ENCODE peak calls at places on chromosomes 11 and 22, in ten cellular contexts. R is RCC 7860; Q is SW480; W is stimulated activated CD8-positive, alpha-beta memory T cell treated with anti-CD3 and anti-CD28 coated beads, Interleukin-7, amount 100 ng/mL, for 1 hour; K is NCI-H2227 treated with DMSO at 0.1 percent for 48 hours; V is fibroblast of mammary gland; L is neural crest cell; X is MCF 10A; A is T-cell; N is transverse colon. M is an unnamed sample.

GRCh38 chr11:3920148-3920852 is 64.8 kb downstream of the STIM1 start:
- DNase-seq in R (peak), Q (peak), W (peak), K (peak), V (peak), L (no peak), X (peak), A (peak), N (peak), M (peak)

GRCh38 chr22:46149493-46149997 is 781 bp upstream of the PPARA start:
- DNase-seq in R (no peak), Q (peak), W (no peak), K (no peak), V (no peak), L (no peak), X (no peak), A (peak), N (peak), M (peak)

GRCh38 chr11:64406221-64406946 is 47.4 kb downstream of the RPS6KA4 start:
- DNase-seq in R (no peak), Q (no peak), W (no peak), K (no peak), V (no peak), L (peak), X (no peak), A (no peak), N (no peak), M (no peak)

GRCh38 chr11:100637706-100638105 is 49.4 kb upstream of the ARHGAP42 start:
- DNase-seq in R (no peak), Q (no peak), W (no peak), K (no peak), V (no peak), L (no peak), X (no peak), A (no peak), N (no peak), M (no peak)

GRCh38 chr22:27796829-27797792 is 4.4 kb downstream of the MN1 start:
- DNase-seq in R (no peak), Q (no peak), W (no peak), K (no peak), V (no peak), L (peak), X (no peak), A (no peak), N (no peak), M (no peak)

GRCh38 chr11:130796828-130797227 is 119.5 kb downstream of the SNX19 start:
- DNase-seq in R (no peak), Q (no peak), W (no peak), K (no peak), V (no peak), L (no peak), X (no peak), A (no peak), N (no peak), M (no peak)

GRCh38 chr22:27961680-27962079 is 42.6 kb upstream of the PITPNB start:
- DNase-seq in R (no peak), Q (no peak), W (no peak), K (no peak), V (no peak), L (no peak), X (no peak), A (no peak), N (no peak), M (no peak)

GRCh38 chr11:111676878-111677585 is 74.8 kb downstream of the SIK2 start:
- DNase-seq in R (peak), Q (peak), W (no peak), K (no peak), V (peak), L (no peak), X (peak), A (no peak), N (no peak), M (no peak)

GRCh38 chr11:112718483-112718882 is 242.7 kb upstream of the NCAM1 start:
- DNase-seq in R (no peak), Q (no peak), W (no peak), K (no peak), V (no peak), L (no peak), X (no peak), A (no peak), N (no peak), M (no peak)

GRCh38 chr11:6531267-6531752 is 34.2 kb downstream of the DNHD1 start:
- DNase-seq in R (peak), Q (peak), W (no peak), K (peak), V (peak), L (peak), X (peak), A (no peak), N (no peak), M (peak)

GRCh38 chr11:73182824-73183321 is 35.2 kb upstream of the P2RY2 start:
- DNase-seq in R (no peak), Q (no peak), W (no peak), K (no peak), V (no peak), L (no peak), X (no peak), A (no peak), N (peak), M (no peak)

GRCh38 chr11:19110290-19110689 is 6.7 kb upstream of the ZDHHC13 start:
- DNase-seq in R (no peak), Q (no peak), W (no peak), K (peak), V (no peak), L (no peak), X (no peak), A (no peak), N (no peak), M (no peak)

GRCh38 chr22:32802291-32802826 is 854 bp downstream of the TIMP3 start:
- DNase-seq in R (no peak), Q (no peak), W (no peak), K (no peak), V (peak), L (no peak), X (no peak), A (no peak), N (no peak), M (no peak)

GRCh38 chr11:131536159-131536558 is 165.7 kb downstream of the NTM start:
- DNase-seq in R (no peak), Q (no peak), W (no peak), K (no peak), V (no peak), L (no peak), X (no peak), A (no peak), N (no peak), M (no peak)

GRCh38 chr11:9594267-9595046 is 21.0 kb downstream of the WEE1 start:
- DNase-seq in R (no peak), Q (no peak), W (no peak), K (no peak), V (no peak), L (no peak), X (no peak), A (no peak), N (no peak), M (no peak)

GRCh38 chr11:122248130-122248529 is 132.1 kb upstream of the BLID start:
- DNase-seq in R (no peak), Q (no peak), W (no peak), K (no peak), V (no peak), L (no peak), X (no peak), A (no peak), N (no peak), M (no peak)

GRCh38 chr22:49632199-49633009 is 195.3 kb downstream of the BRD1 start:
- DNase-seq in R (peak), Q (peak), W (no peak), K (peak), V (peak), L (peak), X (no peak), A (no peak), N (peak), M (no peak)

GRCh38 chr11:68569357-68569756 is 108.8 kb downstream of the PPP6R3 start:
- DNase-seq in R (no peak), Q (no peak), W (no peak), K (no peak), V (no peak), L (no peak), X (no peak), A (no peak), N (no peak), M (peak)

GRCh38 chr22:50340157-50340879 is 2.8 kb upstream of the PPP6R2 start:
- DNase-seq in R (no peak), Q (peak), W (no peak), K (no peak), V (no peak), L (no peak), X (peak), A (no peak), N (no peak), M (peak)

GRCh38 chr22:19807914-19808872 is 46.5 kb downstream of the GNB1L start:
- DNase-seq in R (no peak), Q (no peak), W (no peak), K (no peak), V (no peak), L (no peak), X (no peak), A (no peak), N (no peak), M (no peak)

GRCh38 chr22:16806401-16806800 is 18.8 kb downstream of the XKR3 start:
- DNase-seq in R (no peak), Q (no peak), W (no peak), K (no peak), V (no peak), L (no peak), X (peak), A (no peak), N (no peak), M (no peak)

GRCh38 chr11:17595526-17596309 is 48.7 kb downstream of the OTOG start:
- DNase-seq in R (no peak), Q (no peak), W (no peak), K (no peak), V (no peak), L (no peak), X (no peak), A (no peak), N (no peak), M (no peak)

GRCh38 chr11:7538023-7538422 is 24.2 kb downstream of the PPFIBP2 start:
- DNase-seq in R (no peak), Q (no peak), W (no peak), K (no peak), V (peak), L (no peak), X (no peak), A (no peak), N (no peak), M (no peak)

GRCh38 chr11:101444164-101444563 is 139.6 kb downstream of the TRPC6 start:
- DNase-seq in R (no peak), Q (no peak), W (no peak), K (no peak), V (peak), L (no peak), X (no peak), A (no peak), N (peak), M (no peak)

GRCh38 chr11:106344392-106344791 is 266.9 kb downstream of the AASDHPPT start:
- DNase-seq in R (no peak), Q (no peak), W (no peak), K (no peak), V (peak), L (no peak), X (peak), A (no peak), N (no peak), M (no peak)

GRCh38 chr22:41302016-41302767 is 867 bp downstream of the ZC3H7B start:
- DNase-seq in R (no peak), Q (no peak), W (no peak), K (no peak), V (no peak), L (peak), X (no peak), A (peak), N (no peak), M (no peak)

GRCh38 chr11:118076754-118077281 is at the start of gene TMPRSS4:
- DNase-seq in R (no peak), Q (peak), W (no peak), K (no peak), V (no peak), L (no peak), X (peak), A (no peak), N (peak), M (no peak)

GRCh38 chr11:17063171-17064002 is 14.1 kb downstream of the RPS13 start:
- DNase-seq in R (peak), Q (peak), W (no peak), K (peak), V (peak), L (peak), X (peak), A (no peak), N (peak), M (peak)

GRCh38 chr11:100562102-100562501 is 125.0 kb upstream of the ARHGAP42 start:
- DNase-seq in R (peak), Q (peak), W (no peak), K (no peak), V (peak), L (no peak), X (peak), A (no peak), N (no peak), M (no peak)

GRCh38 chr11:10328314-10329090 is 23.6 kb downstream of the ADM start:
- DNase-seq in R (peak), Q (no peak), W (no peak), K (no peak), V (peak), L (no peak), X (peak), A (no peak), N (no peak), M (no peak)

GRCh38 chr11:22521226-22521625 is 104.4 kb downstream of the FANCF start:
- DNase-seq in R (peak), Q (peak), W (no peak), K (no peak), V (peak), L (no peak), X (peak), A (no peak), N (no peak), M (peak)

GRCh38 chr11:120606116-120607010 is 94.8 kb downstream of the GRIK4 start:
- DNase-seq in R (no peak), Q (no peak), W (no peak), K (no peak), V (no peak), L (no peak), X (no peak), A (no peak), N (no peak), M (no peak)

GRCh38 chr22:50267591-50268390 is 2.4 kb downstream of the MAPK11 start:
- DNase-seq in R (no peak), Q (no peak), W (peak), K (no peak), V (peak), L (no peak), X (peak), A (no peak), N (peak), M (peak)

GRCh38 chr11:131880976-131881375 is 510.6 kb downstream of the NTM start:
- DNase-seq in R (no peak), Q (no peak), W (no peak), K (no peak), V (no peak), L (no peak), X (no peak), A (no peak), N (no peak), M (no peak)

GRCh38 chr11:7905961-7906429 is 25.1 kb downstream of the OR10A6 start:
- DNase-seq in R (no peak), Q (no peak), W (no peak), K (no peak), V (no peak), L (no peak), X (no peak), A (no peak), N (no peak), M (no peak)

GRCh38 chr22:39900306-39901227 is at the start of gene GRAP2:
- DNase-seq in R (no peak), Q (no peak), W (peak), K (no peak), V (no peak), L (no peak), X (no peak), A (peak), N (peak), M (peak)

GRCh38 chr11:124086447-124086846 is 28.8 kb upstream of the VWA5A start:
- DNase-seq in R (no peak), Q (no peak), W (no peak), K (peak), V (no peak), L (peak), X (no peak), A (no peak), N (no peak), M (no peak)

M was measured in GM12865.